ENCODE peak calls at places on chromosomes 5 and 9, in ten cellular contexts. L, O, F, G, M, T, A, Z, E and B are unnamed samples.

GRCh38 chr5:125310749-125311148 is 564.3 kb upstream of the ZNF608 start:
- DNase-seq in L (no peak), O (no peak), F (no peak), G (peak), M (no peak), T (no peak), A (no peak), Z (no peak), E (no peak), B (peak)

GRCh38 chr9:131478421-131478868 is 24.3 kb upstream of the POMT1 start:
- DNase-seq in L (no peak), O (peak), F (peak), G (peak), M (no peak), T (peak), A (peak), Z (peak), E (no peak), B (peak)

GRCh38 chr9:36008774-36009300 is 27.9 kb upstream of the RECK start:
- DNase-seq in L (peak), O (peak), F (peak), G (peak), M (no peak), T (peak), A (peak), Z (peak), E (no peak), B (peak)

GRCh38 chr9:130927995-130928900 is 10.8 kb downstream of the FIBCD1 start:
- DNase-seq in L (no peak), O (peak), F (peak), G (peak), M (no peak), T (no peak), A (no peak), Z (no peak), E (no peak), B (peak)

GRCh38 chr9:27331393-27331792 is 34.4 kb upstream of the EQTN start:
- DNase-seq in L (no peak), O (no peak), F (no peak), G (no peak), M (no peak), T (no peak), A (no peak), Z (no peak), E (no peak), B (no peak)

GRCh38 chr5:94793113-94793815 is 174.8 kb downstream of the SLF1 start:
- DNase-seq in L (no peak), O (no peak), F (peak), G (peak), M (no peak), T (no peak), A (peak), Z (peak), E (peak), B (no peak)

GRCh38 chr5:107124376-107124775 is 546.4 kb downstream of the EFNA5 start:
- DNase-seq in L (no peak), O (no peak), F (no peak), G (no peak), M (no peak), T (no peak), A (no peak), Z (no peak), E (no peak), B (no peak)

GRCh38 chr5:1332461-1333001 is 12.4 kb downstream of the CLPTM1L start:
- DNase-seq in L (peak), O (no peak), F (no peak), G (no peak), M (peak), T (no peak), A (peak), Z (peak), E (no peak), B (no peak)

GRCh38 chr9:132546148-132547051 is 36.0 kb upstream of the BARHL1 start:
- DNase-seq in L (no peak), O (peak), F (no peak), G (no peak), M (no peak), T (no peak), A (peak), Z (peak), E (no peak), B (peak)

GRCh38 chr9:81191222-81191621 is 498.1 kb downstream of the TLE1 start:
- DNase-seq in L (no peak), O (no peak), F (no peak), G (no peak), M (no peak), T (no peak), A (no peak), Z (no peak), E (no peak), B (no peak)

GRCh38 chr9:6525326-6526040 is 112.5 kb downstream of the UHRF2 start:
- DNase-seq in L (no peak), O (no peak), F (no peak), G (no peak), M (no peak), T (no peak), A (no peak), Z (no peak), E (peak), B (no peak)

GRCh38 chr9:68912561-68912960 is 101.4 kb downstream of the PRKACG start:
- DNase-seq in L (no peak), O (no peak), F (no peak), G (no peak), M (no peak), T (no peak), A (no peak), Z (no peak), E (no peak), B (no peak)

GRCh38 chr5:59038169-59039002 is 455.5 kb downstream of the RAB3C start:
- DNase-seq in L (no peak), O (no peak), F (no peak), G (no peak), M (no peak), T (no peak), A (peak), Z (no peak), E (no peak), B (no peak)

GRCh38 chr5:11588803-11589202 is 315.4 kb downstream of the CTNND2 start:
- DNase-seq in L (no peak), O (no peak), F (no peak), G (no peak), M (no peak), T (no peak), A (no peak), Z (no peak), E (no peak), B (no peak)

GRCh38 chr5:81552844-81553569 is 159.1 kb upstream of the ACOT12 start:
- DNase-seq in L (no peak), O (no peak), F (no peak), G (no peak), M (no peak), T (no peak), A (no peak), Z (no peak), E (no peak), B (peak)

GRCh38 chr9:6150483-6150882 is 65.1 kb upstream of the IL33 start:
- DNase-seq in L (no peak), O (no peak), F (no peak), G (no peak), M (no peak), T (no peak), A (no peak), Z (no peak), E (no peak), B (no peak)

GRCh38 chr5:116518423-116518822 is 56.2 kb downstream of the SEMA6A start:
- DNase-seq in L (no peak), O (no peak), F (no peak), G (no peak), M (no peak), T (no peak), A (no peak), Z (no peak), E (no peak), B (no peak)

GRCh38 chr5:27682600-27682999 is 644.2 kb upstream of the CDH9 start:
- DNase-seq in L (no peak), O (no peak), F (no peak), G (peak), M (no peak), T (no peak), A (peak), Z (peak), E (no peak), B (no peak)

GRCh38 chr5:78504726-78505431 is 143.7 kb downstream of the LHFPL2 start:
- DNase-seq in L (peak), O (peak), F (no peak), G (peak), M (no peak), T (no peak), A (no peak), Z (no peak), E (peak), B (peak)

GRCh38 chr9:137672907-137673791 is 54.3 kb downstream of the EHMT1 start:
- DNase-seq in L (no peak), O (peak), F (peak), G (peak), M (peak), T (peak), A (peak), Z (peak), E (peak), B (peak)

GRCh38 chr5:132229236-132229635 is 1.6 kb upstream of the P4HA2 start:
- DNase-seq in L (no peak), O (no peak), F (no peak), G (no peak), M (peak), T (peak), A (no peak), Z (no peak), E (no peak), B (no peak)